ENCODE peak calls at places on chromosomes 6 and 20, in eight cellular contexts. F is BE2C; J is kidney; C is lower leg skin; Z is CD8-positive, alpha-beta T cell; S is right cardiac atrium; X is neuronal stem cell; T is HCT116. U is an unnamed sample.

GRCh38 chr20:22407237-22408193 is 176.9 kb downstream of the FOXA2 start:
- DNase-seq in C (no peak), S (no peak), T (no peak), F (no peak), Z (no peak), J (no peak), X (no peak), U (no peak)

GRCh38 chr20:45419188-45420091 is 3.5 kb downstream of the PIGT start:
- DNase-seq in F (no peak), C (peak; percentile 88), S (peak; percentile 76), T (no peak), J (no peak), X (no peak), Z (no peak), U (no peak)

GRCh38 chr6:106180208-106180607 is 94.1 kb downstream of the PRDM1 start:
- DNase-seq in S (no peak), X (no peak), J (no peak), C (no peak), T (no peak), Z (no peak), F (no peak), U (no peak)

GRCh38 chr20:4809707-4810106 is 88.0 kb downstream of the PRND start:
- DNase-seq in F (no peak), X (no peak), T (no peak), J (peak; percentile 63), C (no peak), Z (no peak), S (no peak), U (no peak)

GRCh38 chr20:50445367-50446151 is 64.6 kb upstream of the PTPN1 start:
- DNase-seq in J (no peak), F (no peak), Z (no peak), X (no peak), S (no peak), T (no peak), C (no peak), U (no peak)

GRCh38 chr6:150037526-150038201 is 12.3 kb upstream of the RAET1L start:
- DNase-seq in S (no peak), J (no peak), T (no peak), C (no peak), X (no peak), F (no peak), Z (no peak), U (no peak)

GRCh38 chr20:45088247-45088646 is 12.7 kb downstream of the KCNS1 start:
- DNase-seq in J (no peak), T (no peak), C (no peak), X (no peak), F (no peak), Z (no peak), S (no peak), U (no peak)

GRCh38 chr6:56222509-56222908 is 24.9 kb downstream of the COL21A1 start:
- DNase-seq in S (no peak), J (no peak), T (no peak), C (no peak), X (no peak), F (no peak), Z (no peak), U (no peak)

GRCh38 chr20:50594591-50595432 is 84.6 kb downstream of the PTPN1 start:
- DNase-seq in C (no peak), F (no peak), X (no peak), Z (no peak), J (peak; percentile 58), T (no peak), S (no peak), U (peak; percentile 22)

GRCh38 chr20:57089701-57090144 is 176.7 kb downstream of the BMP7 start:
- DNase-seq in J (peak; percentile 84), S (peak; percentile 87), X (peak; percentile 63), Z (peak; percentile 42), F (peak; percentile 84), T (peak; percentile 34), C (peak; percentile 37), U (peak; percentile 39)

GRCh38 chr6:133991096-133991593 is 38.1 kb downstream of the TBPL1 start:
- DNase-seq in C (no peak), Z (no peak), T (no peak), X (no peak), J (no peak), F (no peak), S (no peak), U (no peak)

GRCh38 chr6:17280138-17280537 is 1.0 kb upstream of the RBM24 start:
- DNase-seq in J (no peak), X (no peak), C (no peak), F (no peak), T (no peak), Z (no peak), S (no peak), U (no peak)

GRCh38 chr6:4322134-4322845 is 186.9 kb upstream of the ECI2 start:
- DNase-seq in X (no peak), S (no peak), J (no peak), Z (no peak), T (no peak), F (no peak), C (no peak), U (no peak)

GRCh38 chr6:36523936-36524499 is 23.3 kb downstream of the STK38 start:
- DNase-seq in C (no peak), X (no peak), F (no peak), J (no peak), Z (no peak), T (no peak), S (no peak), U (no peak)

GRCh38 chr20:45322952-45323383 is 14.9 kb upstream of the MATN4 start:
- DNase-seq in S (peak; percentile 70), Z (no peak), C (peak; percentile 68), X (no peak), F (peak; percentile 50), J (no peak), T (peak; percentile 31), U (no peak)

GRCh38 chr6:158358450-158359077 is 46.3 kb downstream of the TULP4 start:
- DNase-seq in J (no peak), C (no peak), Z (no peak), F (no peak), X (no peak), T (no peak), S (no peak), U (peak; percentile 61)

GRCh38 chr6:81890846-81891245 is 138.4 kb upstream of the TENT5A start:
- DNase-seq in T (no peak), X (no peak), F (no peak), S (no peak), C (no peak), J (no peak), Z (no peak), U (no peak)

GRCh38 chr6:28816909-28817807 is 106.6 kb downstream of the TRIM27 start:
- DNase-seq in F (peak; percentile 75), T (no peak), X (no peak), S (no peak), Z (no peak), C (no peak), J (no peak), U (no peak)

GRCh38 chr20:40293740-40294139 is 395.3 kb downstream of the MAFB start:
- DNase-seq in Z (no peak), J (no peak), X (no peak), T (no peak), C (peak; percentile 59), F (no peak), S (no peak), U (no peak)

GRCh38 chr6:148736779-148737412 is 9.9 kb upstream of the UST start:
- DNase-seq in X (no peak), C (no peak), T (no peak), Z (no peak), J (no peak), F (no peak), S (no peak), U (no peak)

GRCh38 chr20:7375905-7376304 is 564.4 kb downstream of the HAO1 start:
- DNase-seq in J (no peak), X (no peak), F (no peak), S (no peak), Z (no peak), T (peak; percentile 2), C (no peak), U (peak; percentile 7)

GRCh38 chr6:89410231-89411018 is 1.6 kb downstream of the RRAGD start:
- DNase-seq in Z (no peak), C (no peak), J (no peak), F (no peak), S (no peak), T (no peak), X (no peak), U (no peak)

GRCh38 chr6:56169366-56169765 is 78.0 kb downstream of the COL21A1 start:
- DNase-seq in J (no peak), Z (no peak), X (no peak), F (no peak), C (no peak), T (no peak), S (no peak), U (no peak)

GRCh38 chr6:160333841-160334240 is 14.3 kb upstream of the SLC22A3 start:
- DNase-seq in C (no peak), S (no peak), J (no peak), Z (no peak), F (no peak), X (no peak), T (no peak), U (no peak)
- H3K4me3 ChIP-seq in C (no peak overlapping the region), S (no peak overlapping the region), J (no peak overlapping the region), Z (no peak overlapping the region), F (no peak overlapping the region), X (no peak overlapping the region), T (no peak overlapping the region), U (no peak overlapping the region)

GRCh38 chr6:30730611-30731435 is 10.7 kb downstream of the TUBB start:
- DNase-seq in C (peak; percentile 65), X (no peak), F (peak; percentile 89), Z (peak; percentile 72), J (peak; percentile 92), S (peak; percentile 89), T (peak; percentile 77), U (peak; percentile 82)
- H3K4me3 ChIP-seq in C (no peak overlapping the region), X (no peak overlapping the region), F (peak overlapping the region; percentile 44), Z (peak overlapping the region; percentile 21), J (no peak overlapping the region), S (no peak overlapping the region), T (peak overlapping the region; percentile 41), U (peak overlapping the region; percentile 36)

DNA sequence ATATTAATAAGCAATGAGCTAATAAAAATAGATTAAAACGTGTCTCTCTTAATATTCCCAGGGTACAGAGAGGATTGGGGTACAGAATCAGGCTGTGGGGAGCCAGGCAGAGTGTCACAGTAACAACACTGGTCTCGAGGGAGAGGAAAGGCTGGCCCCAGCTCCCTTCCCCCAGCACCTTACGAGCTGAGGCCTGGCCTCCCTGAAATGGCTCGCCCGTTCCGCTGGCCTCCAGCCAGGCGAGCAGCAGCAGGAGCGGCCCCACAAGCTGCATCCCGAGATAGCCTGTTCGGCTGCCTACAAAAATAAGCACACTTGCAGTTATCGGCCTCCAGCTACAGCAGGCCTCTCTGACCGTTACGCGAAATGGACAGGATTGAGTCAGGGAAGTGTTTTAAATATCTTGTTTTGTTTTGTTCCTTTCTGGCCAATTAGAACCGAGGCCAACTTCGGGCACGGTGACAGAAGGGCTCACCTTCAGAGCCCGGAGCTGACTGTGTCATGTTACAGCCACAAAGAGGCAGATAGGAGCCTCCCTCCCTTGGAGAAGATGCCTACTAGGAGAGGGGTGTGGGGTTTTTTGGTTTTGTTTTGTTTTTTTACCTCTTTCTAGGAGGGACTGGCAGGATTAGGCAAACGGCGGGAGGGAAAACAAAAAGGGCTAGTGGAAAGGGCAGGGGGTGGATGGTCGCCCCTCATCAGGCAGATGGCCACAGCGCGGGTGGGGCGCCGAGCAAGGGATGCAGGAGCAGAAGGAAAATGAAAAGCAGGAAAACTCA is 4.2 kb upstream of the ZMYND8 start:
- DNase-seq in X (peak; percentile 84), J (peak; percentile 95), F (peak; percentile 93), C (peak; percentile 79), S (peak; percentile 96), Z (no peak), T (peak; percentile 60), U (no peak)
- H3K4me3 ChIP-seq in X (peak overlapping the region; percentile 77), J (peak overlapping the region; percentile 15), F (peak overlapping the region; percentile 37), C (no peak overlapping the region), S (no peak overlapping the region), Z (no peak overlapping the region), T (peak overlapping the region; percentile 36), U (no peak overlapping the region)

GRCh38 chr6:68238097-68238597 is 396.9 kb upstream of the ADGRB3 start:
- DNase-seq in Z (no peak), C (no peak), J (no peak), S (no peak), X (no peak), F (no peak), T (no peak), U (no peak)
- H3K4me3 ChIP-seq in Z (no peak overlapping the region), C (no peak overlapping the region), J (no peak overlapping the region), S (no peak overlapping the region), X (no peak overlapping the region), F (no peak overlapping the region), T (no peak overlapping the region), U (no peak overlapping the region)